ENCODE peak calls at places on chromosomes 11 and 22, in four cellular contexts. I is stimulated activated CD4-positive, alpha-beta T cell treated with anti-CD3 and anti-CD28 coated beads, TNF-alpha, amount 100 ng/mL, for 1 hour; R is foreskin fibroblast; Q is HuH-7. V is an unnamed sample.

GRCh38 chr11:120612363-120613263 is 101.1 kb downstream of the GRIK4 start:
- DNase-seq in R (peak; percentile 25), I (no peak), Q (no peak), V (no peak)

GRCh38 chr22:32544953-32545558 is 70.4 kb downstream of the FBXO7 start:
- DNase-seq in I (no peak), R (peak; percentile 49), Q (no peak), V (no peak)

GRCh38 chr22:20267441-20268288 is 453 bp downstream of the RTN4R start:
- DNase-seq in Q (no peak), R (no peak), I (no peak), V (no peak)

GRCh38 chr22:46346680-46347405 is 11.3 kb downstream of the TRMU start:
- DNase-seq in I (no peak), Q (no peak), R (no peak), V (no peak)

GRCh38 chr11:74169736-74170458 is 905 bp downstream of the C2CD3 start:
- DNase-seq in Q (no peak), R (no peak), I (no peak), V (no peak)

GRCh38 chr11:14275081-14275480 is 83.9 kb downstream of the RRAS2 start:
- DNase-seq in I (no peak), Q (no peak), R (no peak), V (no peak)

GRCh38 chr11:66324626-66325025 is 7.8 kb upstream of the CD248 start:
- DNase-seq in Q (no peak), I (no peak), R (peak; percentile 77), V (no peak)

GRCh38 chr11:120383518-120384155 is 47.4 kb downstream of the ARHGEF12 start:
- DNase-seq in Q (no peak), R (peak; percentile 38), I (no peak), V (no peak)

GRCh38 chr11:46207270-46207669 is 70.2 kb upstream of the CREB3L1 start:
- DNase-seq in I (no peak), Q (no peak), R (no peak), V (no peak)

GRCh38 chr11:1877211-1878133 is 14.2 kb downstream of the PRR33 start:
- DNase-seq in R (peak; percentile 58), I (no peak), Q (no peak), V (no peak)

GRCh38 chr11:56410801-56411200 is 1.7 kb upstream of the OR5AL1 start:
- DNase-seq in I (no peak), Q (no peak), R (no peak), V (no peak)

GRCh38 chr22:36548606-36549005 is 19.6 kb upstream of the EIF3D start:
- DNase-seq in Q (no peak), R (peak; percentile 15), I (no peak), V (no peak)

GRCh38 chr11:69030324-69030723 is 17.3 kb upstream of the MRGPRF start:
- DNase-seq in Q (no peak), I (no peak), R (no peak), V (no peak)

GRCh38 chr22:24390576-24390975 is 36.8 kb upstream of the ADORA2A start:
- DNase-seq in R (peak; percentile 24), Q (no peak), I (no peak), V (no peak)

V was measured in central memory CD8-positive, alpha-beta T cell.